ENCODE peak calls at places on chromosome 11, in five cellular contexts. One of them, this sample, is unnamed.

GRCh38 chr11:68936676-68937620 is 33.3 kb downstream of the IGHMBP2 start:
- DNase-seq in mesenchymal stem cell: no peak
- DNase-seq in cardiac muscle cell: no peak
- DNase-seq in heart right ventricle: no peak
- DNase-seq in body of pancreas: no peak
- DNase-seq in this sample: no peak

GRCh38 chr11:81869337-81870065 is 864.2 kb downstream of the FAM181B start:
- DNase-seq in heart right ventricle: no peak
- DNase-seq in cardiac muscle cell: no peak
- DNase-seq in mesenchymal stem cell: no peak
- DNase-seq in body of pancreas: no peak
- DNase-seq in this sample: no peak

GRCh38 chr11:104772806-104773241 is 125.4 kb downstream of the CASP12 start:
- DNase-seq in cardiac muscle cell: no peak
- DNase-seq in mesenchymal stem cell: peak; percentile 90
- DNase-seq in heart right ventricle: peak; percentile 6
- DNase-seq in body of pancreas: no peak
- DNase-seq in this sample: no peak

GRCh38 chr11:45653277-45653676 is 12.1 kb downstream of the CHST1 start:
- DNase-seq in mesenchymal stem cell: no peak
- DNase-seq in cardiac muscle cell: no peak
- DNase-seq in body of pancreas: no peak
- DNase-seq in heart right ventricle: no peak
- DNase-seq in this sample: no peak

GRCh38 chr11:123258877-123259276 is 63.8 kb upstream of the CLMP start:
- DNase-seq in cardiac muscle cell: no peak
- DNase-seq in heart right ventricle: no peak
- DNase-seq in mesenchymal stem cell: no peak
- DNase-seq in body of pancreas: no peak
- DNase-seq in this sample: no peak

GRCh38 chr11:77821349-77821851 is 456 bp downstream of the AAMDC start:
- DNase-seq in mesenchymal stem cell: peak; percentile 48
- DNase-seq in body of pancreas: peak; percentile 26
- DNase-seq in cardiac muscle cell: peak; percentile 55
- DNase-seq in heart right ventricle: no peak
- DNase-seq in this sample: no peak

GRCh38 chr11:102117472-102118113 is 7.3 kb downstream of the YAP1 start:
- DNase-seq in body of pancreas: no peak
- DNase-seq in cardiac muscle cell: no peak
- DNase-seq in heart right ventricle: no peak
- DNase-seq in mesenchymal stem cell: peak; percentile 49
- DNase-seq in this sample: no peak

GRCh38 chr11:81373986-81374385 is 1359.7 kb downstream of the FAM181B start:
- DNase-seq in heart right ventricle: no peak
- DNase-seq in body of pancreas: no peak
- DNase-seq in cardiac muscle cell: no peak
- DNase-seq in mesenchymal stem cell: no peak
- DNase-seq in this sample: no peak

GRCh38 chr11:78417888-78418583 is 416 bp upstream of the GAB2 start:
- DNase-seq in mesenchymal stem cell: peak; percentile 77
- DNase-seq in body of pancreas: peak; percentile 78
- DNase-seq in cardiac muscle cell: peak; percentile 91
- DNase-seq in heart right ventricle: peak; percentile 83
- DNase-seq in this sample: peak; percentile 72

GRCh38 chr11:102006835-102007566 is 40.2 kb upstream of the CFAP300 start:
- DNase-seq in mesenchymal stem cell: no peak
- DNase-seq in body of pancreas: no peak
- DNase-seq in cardiac muscle cell: no peak
- DNase-seq in heart right ventricle: no peak
- DNase-seq in this sample: no peak

GRCh38 chr11:130693543-130693942 is 222.7 kb downstream of the SNX19 start:
- DNase-seq in body of pancreas: no peak
- DNase-seq in cardiac muscle cell: no peak
- DNase-seq in heart right ventricle: no peak
- DNase-seq in mesenchymal stem cell: no peak
- DNase-seq in this sample: no peak

GRCh38 chr11:80096736-80097135 is 655.9 kb upstream of the TENM4 start:
- DNase-seq in heart right ventricle: no peak
- DNase-seq in cardiac muscle cell: no peak
- DNase-seq in mesenchymal stem cell: peak; percentile 66
- DNase-seq in body of pancreas: no peak
- DNase-seq in this sample: no peak

GRCh38 chr11:103662880-103663279 is 373.6 kb upstream of the DDI1 start:
- DNase-seq in cardiac muscle cell: no peak
- DNase-seq in body of pancreas: no peak
- DNase-seq in mesenchymal stem cell: peak; percentile 31
- DNase-seq in heart right ventricle: no peak
- DNase-seq in this sample: no peak

GRCh38 chr11:70176940-70177689 is 26.0 kb upstream of the FADD start:
- DNase-seq in body of pancreas: no peak
- DNase-seq in cardiac muscle cell: peak; percentile 27
- DNase-seq in heart right ventricle: no peak
- DNase-seq in mesenchymal stem cell: peak; percentile 25
- DNase-seq in this sample: no peak

GRCh38 chr11:111793863-111794262 is 27.7 kb upstream of the PPP2R1B start:
- DNase-seq in heart right ventricle: no peak
- DNase-seq in mesenchymal stem cell: no peak
- DNase-seq in cardiac muscle cell: no peak
- DNase-seq in body of pancreas: no peak
- DNase-seq in this sample: no peak

GRCh38 chr11:2989551-2989950 is 2.6 kb downstream of the NAP1L4 start:
- DNase-seq in body of pancreas: no peak
- DNase-seq in cardiac muscle cell: no peak
- DNase-seq in mesenchymal stem cell: no peak
- DNase-seq in heart right ventricle: no peak
- DNase-seq in this sample: no peak

GRCh38 chr11:32032478-32032877 is 58.4 kb upstream of the RCN1 start:
- DNase-seq in mesenchymal stem cell: no peak
- DNase-seq in heart right ventricle: no peak
- DNase-seq in body of pancreas: no peak
- DNase-seq in cardiac muscle cell: no peak
- DNase-seq in this sample: no peak

GRCh38 chr11:27722117-27722844 is 22.0 kb upstream of the BDNF start:
- DNase-seq in heart right ventricle: no peak
- DNase-seq in cardiac muscle cell: peak; percentile 35
- DNase-seq in body of pancreas: no peak
- DNase-seq in mesenchymal stem cell: peak; percentile 75
- DNase-seq in this sample: no peak

GRCh38 chr11:6640985-6641701 is 14.5 kb downstream of the DCHS1 start:
- DNase-seq in mesenchymal stem cell: no peak
- DNase-seq in heart right ventricle: no peak
- DNase-seq in body of pancreas: no peak
- DNase-seq in cardiac muscle cell: no peak
- DNase-seq in this sample: peak; percentile 75

GRCh38 chr11:89381094-89381493 is 110.1 kb downstream of the NOX4 start:
- DNase-seq in mesenchymal stem cell: peak; percentile 94
- DNase-seq in cardiac muscle cell: no peak
- DNase-seq in body of pancreas: no peak
- DNase-seq in heart right ventricle: no peak
- DNase-seq in this sample: no peak

GRCh38 chr11:128613300-128613995 is 26.1 kb upstream of the ETS1 start:
- DNase-seq in mesenchymal stem cell: no peak
- DNase-seq in cardiac muscle cell: no peak
- DNase-seq in heart right ventricle: no peak
- DNase-seq in body of pancreas: no peak
- DNase-seq in this sample: no peak

GRCh38 chr11:128608732-128609131 is 21.4 kb upstream of the ETS1 start:
- DNase-seq in body of pancreas: no peak
- DNase-seq in heart right ventricle: no peak
- DNase-seq in mesenchymal stem cell: no peak
- DNase-seq in cardiac muscle cell: no peak
- DNase-seq in this sample: no peak

GRCh38 chr11:128615076-128615475 is 27.7 kb upstream of the ETS1 start:
- DNase-seq in mesenchymal stem cell: no peak
- DNase-seq in body of pancreas: no peak
- DNase-seq in cardiac muscle cell: no peak
- DNase-seq in heart right ventricle: no peak
- DNase-seq in this sample: no peak

GRCh38 chr11:128607819-128608218 is 20.5 kb upstream of the ETS1 start:
- DNase-seq in body of pancreas: no peak
- DNase-seq in mesenchymal stem cell: no peak
- DNase-seq in cardiac muscle cell: peak; percentile 54
- DNase-seq in heart right ventricle: no peak
- DNase-seq in this sample: no peak

GRCh38 chr11:128610765-128611617 is 23.6 kb upstream of the ETS1 start:
- DNase-seq in mesenchymal stem cell: no peak
- DNase-seq in cardiac muscle cell: no peak
- DNase-seq in body of pancreas: no peak
- DNase-seq in heart right ventricle: peak; percentile 63
- DNase-seq in this sample: no peak
- H3K4me3 ChIP-seq in mesenchymal stem cell: no peak overlapping the region
- H3K4me3 ChIP-seq in cardiac muscle cell: no peak overlapping the region
- H3K4me3 ChIP-seq in body of pancreas: no peak overlapping the region
- H3K4me3 ChIP-seq in heart right ventricle: no peak overlapping the region
- H3K4me3 ChIP-seq in this sample: no peak overlapping the region

DNA sequence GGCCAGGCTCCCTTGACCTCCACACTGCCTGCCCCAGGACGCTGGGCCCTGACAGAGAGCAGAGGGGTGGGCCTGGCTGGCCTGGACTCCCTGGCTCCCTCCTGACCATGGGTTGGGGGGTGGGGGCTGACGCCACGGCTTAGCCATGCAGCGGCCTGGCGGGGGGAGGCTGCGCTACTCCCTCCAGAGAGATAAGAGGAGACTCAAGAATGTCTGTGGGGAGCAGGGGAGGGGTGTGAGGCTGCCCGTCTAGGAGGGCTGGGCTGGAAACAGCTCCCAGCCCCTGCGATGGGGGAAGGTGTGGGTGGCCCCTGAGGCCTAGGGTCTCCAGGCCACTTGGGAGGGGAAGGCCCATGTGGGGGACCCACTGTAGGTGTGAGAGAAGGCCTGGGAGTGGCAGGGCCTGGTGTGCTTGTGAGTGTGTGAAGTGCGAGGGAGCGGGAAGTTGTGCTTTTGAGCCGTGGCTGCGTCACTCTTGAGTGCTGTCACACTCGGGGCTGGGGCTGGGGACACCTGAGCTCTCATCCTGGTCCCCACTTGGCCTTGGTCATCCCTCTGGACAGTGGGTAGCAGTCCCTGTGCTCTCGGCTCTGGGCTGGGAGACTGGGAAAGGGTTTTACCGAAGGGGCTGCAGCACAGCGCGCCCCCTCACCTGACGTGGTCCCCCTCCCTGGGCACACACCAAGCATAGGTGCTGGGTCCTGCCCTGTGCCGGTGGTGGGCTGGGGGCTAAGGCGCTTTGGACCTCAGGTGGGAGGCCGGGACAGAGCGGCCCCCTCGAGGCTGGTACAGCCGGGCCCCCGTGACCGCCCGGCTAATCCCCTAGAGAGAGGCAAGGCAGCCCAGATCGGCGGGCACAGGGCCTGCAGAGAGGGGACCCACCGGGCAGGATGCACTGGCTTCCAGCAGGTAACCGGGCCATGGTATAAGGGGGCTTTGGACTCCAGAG is 2.4 kb downstream of the MYRF start:
- DNase-seq in mesenchymal stem cell: peak; percentile 82
- DNase-seq in body of pancreas: peak; percentile 46
- DNase-seq in heart right ventricle: no peak
- DNase-seq in cardiac muscle cell: peak; percentile 86
- DNase-seq in this sample: no peak
- H3K4me3 ChIP-seq in mesenchymal stem cell: no peak overlapping the region
- H3K4me3 ChIP-seq in body of pancreas: no peak overlapping the region
- H3K4me3 ChIP-seq in heart right ventricle: no peak overlapping the region
- H3K4me3 ChIP-seq in cardiac muscle cell: peak overlapping the region; percentile 69
- H3K4me3 ChIP-seq in this sample: peak overlapping the region; percentile 79

GRCh38 chr11:8263109-8263768 is 439 bp downstream of the LMO1 start:
- DNase-seq in heart right ventricle: no peak
- DNase-seq in mesenchymal stem cell: no peak
- DNase-seq in cardiac muscle cell: peak; percentile 55
- DNase-seq in body of pancreas: no peak
- DNase-seq in this sample: peak; percentile 40
- H3K4me3 ChIP-seq in heart right ventricle: peak overlapping the region; percentile 58
- H3K4me3 ChIP-seq in mesenchymal stem cell: peak overlapping the region; percentile 70
- H3K4me3 ChIP-seq in cardiac muscle cell: peak overlapping the region; percentile 32
- H3K4me3 ChIP-seq in body of pancreas: peak overlapping the region; percentile 11
- H3K4me3 ChIP-seq in this sample: peak overlapping the region; percentile 51

GRCh38 chr11:57762235-57762866 is 749 bp downstream of the CTNND1 start:
- DNase-seq in cardiac muscle cell: no peak
- DNase-seq in body of pancreas: peak; percentile 36
- DNase-seq in heart right ventricle: no peak
- DNase-seq in mesenchymal stem cell: peak; percentile 22
- DNase-seq in this sample: no peak

GRCh38 chr11:57763568-57763967 is 2.0 kb downstream of the CTNND1 start:
- DNase-seq in cardiac muscle cell: peak; percentile 50
- DNase-seq in heart right ventricle: no peak
- DNase-seq in mesenchymal stem cell: peak; percentile 69
- DNase-seq in body of pancreas: no peak
- DNase-seq in this sample: no peak

GRCh38 chr11:57758174-57758573 is 3.4 kb upstream of the CTNND1 start:
- DNase-seq in heart right ventricle: no peak
- DNase-seq in cardiac muscle cell: no peak
- DNase-seq in body of pancreas: no peak
- DNase-seq in mesenchymal stem cell: no peak
- DNase-seq in this sample: no peak

GRCh38 chr11:57764527-57764926 is 2.9 kb downstream of the CTNND1 start:
- DNase-seq in cardiac muscle cell: no peak
- DNase-seq in body of pancreas: no peak
- DNase-seq in heart right ventricle: no peak
- DNase-seq in mesenchymal stem cell: peak; percentile 31
- DNase-seq in this sample: no peak

GRCh38 chr11:57761301-57762234 is at the start of gene CTNND1:
- DNase-seq in cardiac muscle cell: peak; percentile 95
- DNase-seq in mesenchymal stem cell: peak; percentile 99
- DNase-seq in heart right ventricle: peak; percentile 93
- DNase-seq in body of pancreas: peak; percentile 90
- DNase-seq in this sample: peak; percentile 90
- H3K4me3 ChIP-seq in cardiac muscle cell: peak within 1 kb of the TSS; percentile 100
- H3K4me3 ChIP-seq in mesenchymal stem cell: peak within 1 kb of the TSS; percentile 96
- H3K4me3 ChIP-seq in heart right ventricle: peak within 1 kb of the TSS; percentile 84
- H3K4me3 ChIP-seq in body of pancreas: peak within 1 kb of the TSS; percentile 30
- H3K4me3 ChIP-seq in this sample: peak within 1 kb of the TSS; percentile 81

GRCh38 chr11:62554377-62554776 is 7.8 kb upstream of the AHNAK start:
- DNase-seq in heart right ventricle: no peak
- DNase-seq in cardiac muscle cell: no peak
- DNase-seq in body of pancreas: no peak
- DNase-seq in mesenchymal stem cell: no peak
- DNase-seq in this sample: no peak
- H3K4me3 ChIP-seq in heart right ventricle: no peak overlapping the region
- H3K4me3 ChIP-seq in cardiac muscle cell: no peak overlapping the region
- H3K4me3 ChIP-seq in body of pancreas: no peak overlapping the region
- H3K4me3 ChIP-seq in mesenchymal stem cell: peak overlapping the region; percentile 77
- H3K4me3 ChIP-seq in this sample: no peak overlapping the region

GRCh38 chr11:128341280-128341679 is 246.1 kb downstream of the ETS1 start:
- DNase-seq in cardiac muscle cell: no peak
- DNase-seq in heart right ventricle: peak; percentile 44
- DNase-seq in mesenchymal stem cell: no peak
- DNase-seq in body of pancreas: no peak
- DNase-seq in this sample: no peak
- H3K4me3 ChIP-seq in cardiac muscle cell: no peak overlapping the region
- H3K4me3 ChIP-seq in heart right ventricle: no peak overlapping the region
- H3K4me3 ChIP-seq in mesenchymal stem cell: no peak overlapping the region
- H3K4me3 ChIP-seq in body of pancreas: no peak overlapping the region
- H3K4me3 ChIP-seq in this sample: no peak overlapping the region

DNA sequence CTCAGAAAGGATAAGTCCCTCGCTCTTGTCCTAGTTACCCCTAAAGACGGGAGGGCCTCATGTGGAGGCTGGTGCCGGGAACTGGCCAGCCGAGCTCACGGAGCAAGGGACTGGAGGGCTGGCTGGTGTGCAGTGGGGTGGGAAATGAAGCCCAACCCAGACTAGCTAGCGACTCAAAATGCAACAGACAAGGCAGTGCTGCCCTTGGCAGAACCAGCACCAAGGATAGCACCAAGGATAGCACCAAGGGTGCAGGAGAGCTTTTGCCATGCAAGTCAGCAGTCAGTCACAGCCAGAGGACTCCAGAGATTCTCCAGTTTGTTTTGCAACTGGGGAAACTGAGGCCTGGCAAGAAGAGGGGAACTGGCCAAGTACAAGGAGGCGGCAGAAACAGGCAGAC is 6.5 kb upstream of the BATF2 start:
- DNase-seq in cardiac muscle cell: peak; percentile 60
- DNase-seq in mesenchymal stem cell: peak; percentile 50
- DNase-seq in heart right ventricle: no peak
- DNase-seq in body of pancreas: no peak
- DNase-seq in this sample: no peak
- H3K4me3 ChIP-seq in cardiac muscle cell: no peak overlapping the region
- H3K4me3 ChIP-seq in mesenchymal stem cell: no peak overlapping the region
- H3K4me3 ChIP-seq in heart right ventricle: no peak overlapping the region
- H3K4me3 ChIP-seq in body of pancreas: no peak overlapping the region
- H3K4me3 ChIP-seq in this sample: no peak overlapping the region

This sample was measured in dorsolateral prefrontal cortex.